ENCODE peak calls at places on chromosome 3, in eight cellular contexts. V is naive thymus-derived CD4-positive, alpha-beta T cell; G is breast epithelium; I is HCT116; O is heart left ventricle; U is tibial artery; K is adrenal gland; J is aorta. N is an unnamed sample.
A peak's percentile ranks its signal among the peaks of the same experiment; 100 is the strongest.

GRCh38 chr3:175356899-175357324 is 497.8 kb downstream of the NAALADL2 start:
- DNase-seq in J (no peak), V (no peak), O (no peak), U (no peak), I (no peak), G (no peak), K (no peak), N (no peak)

GRCh38 chr3:24242012-24242698 is 252.5 kb downstream of the THRB start:
- DNase-seq in I (no peak), V (no peak), J (peak; percentile 69), K (peak; percentile 25), O (no peak), G (no peak), U (no peak), N (peak; percentile 62)

GRCh38 chr3:149512073-149512782 is 37.7 kb downstream of the TM4SF4 start:
- DNase-seq in V (no peak), K (peak; percentile 68), J (peak; percentile 67), U (peak; percentile 70), G (peak; percentile 60), O (peak; percentile 58), I (peak; percentile 50), N (peak; percentile 43)

GRCh38 chr3:175585898-175586297 is 726.8 kb downstream of the NAALADL2 start:
- DNase-seq in O (no peak), U (no peak), V (no peak), I (peak; percentile 18), G (no peak), J (no peak), K (no peak), N (no peak)

GRCh38 chr3:79930196-79930595 is 162.4 kb upstream of the ROBO1 start:
- DNase-seq in U (no peak), G (no peak), K (no peak), I (no peak), O (no peak), J (no peak), V (no peak), N (no peak)

GRCh38 chr3:9715764-9716437 is 12.3 kb downstream of the CPNE9 start:
- DNase-seq in O (peak; percentile 70), J (peak; percentile 90), V (no peak), U (peak; percentile 86), G (peak; percentile 74), I (peak; percentile 81), K (peak; percentile 91), N (peak; percentile 66)

GRCh38 chr3:119831941-119832371 is 50.1 kb downstream of the NR1I2 start:
- DNase-seq in G (no peak), V (no peak), O (no peak), U (no peak), J (no peak), K (no peak), I (no peak), N (no peak)

GRCh38 chr3:5498981-5499380 is 311.5 kb downstream of the EDEM1 start:
- DNase-seq in O (no peak), K (no peak), I (no peak), U (no peak), J (no peak), V (no peak), G (no peak), N (no peak)

GRCh38 chr3:23459437-23459836 is 256.3 kb downstream of the UBE2E2 start:
- DNase-seq in U (no peak), K (no peak), G (no peak), I (no peak), J (no peak), O (no peak), V (no peak), N (no peak)

GRCh38 chr3:53161820-53162671 is 1.0 kb downstream of the PRKCD start:
- DNase-seq in K (no peak), U (no peak), I (no peak), G (no peak), V (no peak), O (peak; percentile 46), J (no peak), N (no peak)

GRCh38 chr3:156449712-156450574 is 105.0 kb downstream of the SSR3 start:
- DNase-seq in K (no peak), O (no peak), U (no peak), I (peak; percentile 37), J (no peak), G (no peak), V (no peak), N (no peak)

GRCh38 chr3:191357909-191358308 is 27.6 kb upstream of the UTS2B start:
- DNase-seq in K (no peak), J (no peak), I (no peak), G (no peak), U (no peak), V (no peak), O (no peak), N (no peak)

GRCh38 chr3:128784228-128784627 is 58.2 kb downstream of the RAB7A start:
- DNase-seq in U (no peak), K (no peak), V (peak; percentile 50), J (no peak), G (no peak), O (peak; percentile 55), I (no peak), N (peak; percentile 43)

DNA sequence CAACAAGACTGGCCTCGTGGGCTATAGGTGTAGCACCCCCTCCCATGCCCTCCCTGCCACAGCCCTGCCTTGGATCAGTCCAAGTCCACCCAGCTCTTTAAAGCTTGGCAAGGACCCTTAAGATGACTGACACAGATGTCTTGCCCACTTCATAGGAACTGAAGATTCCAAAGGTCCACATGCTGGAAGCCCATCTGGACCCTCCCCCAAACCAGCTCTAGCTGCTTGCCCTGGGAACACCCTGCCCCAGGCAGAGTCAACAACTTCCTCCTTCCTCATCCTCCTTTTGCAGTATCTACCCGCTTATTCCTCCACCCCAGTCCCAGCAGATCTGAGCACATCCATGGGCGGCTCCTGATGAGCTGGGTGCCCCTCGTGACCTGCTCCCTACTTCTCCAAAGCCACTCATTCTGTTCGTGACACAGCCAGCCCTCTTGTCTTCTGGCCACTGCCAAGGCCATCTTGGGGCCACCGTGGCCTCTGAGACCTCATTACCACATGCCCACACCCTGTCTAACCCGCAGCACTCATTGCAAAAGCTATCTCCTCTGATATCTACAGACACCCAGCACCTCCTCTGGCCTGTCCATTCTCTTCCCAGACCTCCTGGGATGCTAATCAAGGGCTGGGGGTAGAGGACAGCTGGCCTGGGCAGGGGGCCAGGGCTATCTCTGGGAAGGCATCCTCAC is 2.0 kb upstream of the PFKFB4 start:
- DNase-seq in I (no peak), G (no peak), O (peak; percentile 41), U (peak; percentile 73), K (peak; percentile 72), V (no peak), J (peak; percentile 86), N (peak; percentile 60)
- H3K4me1 ChIP-seq in I (peaks cover 84% of the 10 kb centered on the region), G (peaks cover 3% of the 10 kb centered on the region), O (peaks cover 14% of the 10 kb centered on the region), U (peaks cover 53% of the 10 kb centered on the region), K (peaks cover 14% of the 10 kb centered on the region), V (peaks cover 5% of the 10 kb centered on the region), J (peaks cover 3% of the 10 kb centered on the region), N (peaks cover 35% of the 10 kb centered on the region)

DNA sequence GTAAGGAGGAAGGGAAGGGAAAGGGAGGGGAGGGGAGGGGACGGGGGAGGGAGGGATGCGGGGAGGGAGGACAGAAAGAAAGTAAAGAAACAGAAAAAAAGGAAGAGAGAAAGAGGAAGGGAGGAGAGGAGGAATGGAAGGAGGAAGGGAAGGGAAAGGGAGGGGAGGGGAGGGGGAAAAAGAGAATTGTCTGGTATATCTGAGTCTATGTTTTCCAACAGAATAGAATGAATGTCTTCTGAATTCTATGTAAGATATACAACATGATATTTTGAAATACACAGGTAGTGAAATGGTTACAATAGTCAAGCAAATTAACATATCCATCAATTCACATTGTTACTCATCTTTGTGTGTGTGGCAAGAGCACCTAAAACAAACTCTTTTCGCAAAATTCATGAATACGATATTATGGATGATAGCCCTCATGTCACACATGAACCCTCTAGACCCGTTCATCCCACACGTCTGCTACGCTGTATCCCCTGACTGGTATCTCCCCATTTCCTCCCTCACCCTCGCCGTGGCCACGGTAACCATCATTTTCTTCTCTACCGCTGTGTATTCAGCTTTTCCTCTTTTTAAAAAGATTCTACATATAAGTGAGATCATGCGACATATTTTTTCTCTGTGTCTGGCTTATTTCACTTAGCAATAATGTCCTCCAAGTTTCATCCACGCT is 168.9 kb downstream of the XXYLT1 start:
- DNase-seq in J (peak; percentile 17), U (no peak), G (no peak), V (no peak), I (no peak), K (no peak), O (no peak), N (no peak)
- H3K4me1 ChIP-seq in J (no peaks in the 10 kb centered on the region), U (peaks cover 6% of the 10 kb centered on the region), G (no peaks in the 10 kb centered on the region), V (no peaks in the 10 kb centered on the region), I (peaks cover 39% of the 10 kb centered on the region), K (peaks cover 8% of the 10 kb centered on the region), O (peaks cover 9% of the 10 kb centered on the region), N (peaks cover 23% of the 10 kb centered on the region)

GRCh38 chr3:167772992-167773391 is 37.5 kb downstream of the SERPINI1 start:
- DNase-seq in G (no peak), U (no peak), V (no peak), I (no peak), K (no peak), J (no peak), O (no peak), N (no peak)

GRCh38 chr3:167773584-167773983 is 38.1 kb downstream of the SERPINI1 start:
- DNase-seq in J (no peak), O (no peak), G (no peak), I (no peak), U (no peak), V (no peak), K (no peak), N (no peak)

GRCh38 chr3:167776144-167776685 is 40.7 kb downstream of the SERPINI1 start:
- DNase-seq in G (no peak), J (no peak), V (no peak), I (no peak), U (no peak), K (no peak), O (no peak), N (no peak)

GRCh38 chr3:167780214-167780613 is 44.7 kb downstream of the SERPINI1 start:
- DNase-seq in K (no peak), I (no peak), V (no peak), J (no peak), U (no peak), O (no peak), G (no peak), N (no peak)

GRCh38 chr3:167777356-167777755 is 41.8 kb downstream of the SERPINI1 start:
- DNase-seq in J (no peak), O (no peak), V (no peak), U (no peak), G (no peak), K (no peak), I (no peak), N (no peak)
- H3K4me1 ChIP-seq in J (no peaks in the 10 kb centered on the region), O (no peaks in the 10 kb centered on the region), V (no peaks in the 10 kb centered on the region), U (no peaks in the 10 kb centered on the region), G (no peaks in the 10 kb centered on the region), K (no peaks in the 10 kb centered on the region), I (no peaks in the 10 kb centered on the region), N (no peaks in the 10 kb centered on the region)

GRCh38 chr3:42174679-42175660 is 83.8 kb downstream of the TRAK1 start:
- DNase-seq in V (no peak), O (no peak), I (no peak), J (no peak), G (no peak), K (no peak), U (no peak), N (no peak)
- H3K4me1 ChIP-seq in V (no peaks in the 10 kb centered on the region), O (peaks cover 33% of the 10 kb centered on the region), I (peaks cover 37% of the 10 kb centered on the region), J (no peaks in the 10 kb centered on the region), G (no peaks in the 10 kb centered on the region), K (no peaks in the 10 kb centered on the region), U (peaks cover 22% of the 10 kb centered on the region), N (peaks cover 79% of the 10 kb centered on the region)

N was measured in gastrocnemius medialis.